ENCODE peak calls at places on chromosomes 13 and 19, in eight cellular contexts. W is thoracic aorta, C is substantia nigra, B is uterus, H is GM23338, S is left lung, X is colonic mucosa, T is cardiac muscle cell. K is an unnamed sample.
A peak's percentile ranks its signal among the peaks of the same experiment; 100 is the strongest.

GRCh38 chr13:99308481-99309087 is 1.4 kb upstream of the GPR183 start:
- DNase-seq in T (no peak), C (no peak), B (no peak), S (no peak), X (no peak), H (no peak), W (no peak), K (no peak)

GRCh38 chr13:109293166-109293565 is 493.2 kb downstream of the IRS2 start:
- DNase-seq in C (no peak), X (no peak), W (no peak), S (no peak), B (no peak), T (no peak), H (no peak), K (no peak)

GRCh38 chr13:109162248-109163051 is 533.0 kb downstream of the MYO16 start:
- DNase-seq in C (no peak), W (no peak), X (no peak), B (no peak), T (no peak), H (no peak), S (no peak), K (peak; percentile 91)

GRCh38 chr19:22918221-22918620 is 84.8 kb downstream of the ZNF728 start:
- DNase-seq in C (no peak), X (no peak), H (no peak), T (no peak), S (no peak), B (no peak), W (no peak), K (no peak)

GRCh38 chr13:28056970-28057712 is 43.2 kb downstream of the FLT3 start:
- DNase-seq in T (no peak), H (no peak), W (no peak), B (no peak), S (no peak), C (no peak), X (no peak), K (no peak)

GRCh38 chr19:38877781-38878574 is at the start of gene RINL:
- DNase-seq in W (no peak), X (peak; percentile 49), C (no peak), B (no peak), H (peak; percentile 43), S (peak; percentile 83), T (no peak), K (no peak)

GRCh38 chr13:108214511-108215383 is 589 bp downstream of the LIG4 start:
- DNase-seq in X (peak; percentile 19), T (peak; percentile 47), H (peak; percentile 60), S (peak; percentile 55), W (no peak), B (no peak), C (peak; percentile 24), K (no peak)

GRCh38 chr19:58553799-58554493 is 959 bp downstream of the CHMP2A start:
- DNase-seq in C (no peak), H (no peak), S (no peak), T (no peak), X (no peak), B (no peak), W (no peak), K (no peak)

GRCh38 chr13:68995972-68996670 is 1111.5 kb upstream of the ATXN8OS start:
- DNase-seq in W (no peak), C (no peak), X (no peak), T (no peak), H (peak; percentile 10), S (no peak), B (no peak), K (no peak)

GRCh38 chr13:98842858-98843481 is 90.5 kb upstream of the SLC15A1 start:
- DNase-seq in X (peak; percentile 72), B (peak; percentile 56), T (peak; percentile 80), H (peak; percentile 89), S (no peak), W (no peak), C (peak; percentile 55), K (peak; percentile 6)

GRCh38 chr19:31600731-31601295 is 251.6 kb upstream of the TSHZ3 start:
- DNase-seq in W (no peak), C (no peak), H (no peak), T (no peak), B (no peak), S (no peak), X (no peak), K (no peak)

GRCh38 chr13:24194447-24194846 is 33.9 kb downstream of the SPATA13 start:
- DNase-seq in T (no peak), B (no peak), H (no peak), W (no peak), X (no peak), C (no peak), S (no peak), K (no peak)

GRCh38 chr19:46659151-46660007 is 1.6 kb downstream of the DACT3 start:
- DNase-seq in H (peak; percentile 78), T (peak; percentile 91), C (peak; percentile 32), W (no peak), B (peak; percentile 67), S (peak; percentile 81), X (peak; percentile 38), K (no peak)

GRCh38 chr13:71722206-71722605 is 144.8 kb downstream of the DACH1 start:
- DNase-seq in T (no peak), B (no peak), H (no peak), C (no peak), W (no peak), S (no peak), X (no peak), K (no peak)

GRCh38 chr13:75636339-75637095 is 387 bp downstream of the LMO7 start:
- DNase-seq in H (peak; percentile 70), X (peak; percentile 31), W (no peak), B (peak; percentile 16), T (peak; percentile 10), S (peak; percentile 88), C (no peak), K (no peak)

GRCh38 chr19:3499738-3500428 is 591 bp downstream of the DOHH start:
- DNase-seq in C (no peak), X (no peak), S (peak; percentile 51), B (no peak), T (no peak), H (peak; percentile 42), W (no peak), K (no peak)
- H3K27ac ChIP-seq in C (peak overlapping the region; percentile 100), X (peak overlapping the region; percentile 36), S (peak overlapping the region; percentile 84), B (peak overlapping the region; percentile 88), T (peak overlapping the region; percentile 96), H (peak overlapping the region; percentile 86), W (peak overlapping the region; percentile 76), K (peak overlapping the region; percentile 81)

DNA sequence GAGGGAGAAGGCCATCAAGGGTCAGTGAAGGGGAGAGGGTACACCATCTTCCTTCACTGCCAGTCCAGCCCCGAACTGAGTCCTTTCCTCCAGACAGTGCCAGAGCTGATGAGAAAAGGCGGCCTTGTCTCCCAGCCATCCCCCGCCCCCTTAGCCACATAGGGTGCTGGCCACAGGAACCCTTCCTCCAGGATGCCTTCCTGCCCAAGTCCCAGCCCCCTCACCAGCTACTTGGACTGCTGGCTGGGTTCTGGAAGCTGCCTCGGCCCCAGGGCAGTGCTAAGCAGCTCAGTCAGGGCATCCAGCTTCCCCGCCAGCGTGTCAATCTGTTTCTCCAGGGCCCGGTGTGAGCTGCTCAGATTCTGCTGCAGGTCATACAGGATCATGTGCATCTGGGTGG is 12.6 kb upstream of the SMG9 start:
- DNase-seq in X (no peak), C (no peak), B (no peak), T (no peak), W (no peak), S (no peak), H (no peak), K (no peak)
- H3K27ac ChIP-seq in X (no peak overlapping the region), C (no peak overlapping the region), B (no peak overlapping the region), T (no peak overlapping the region), W (no peak overlapping the region), S (no peak overlapping the region), H (no peak overlapping the region), K (no peak overlapping the region)

GRCh38 chr19:1136918-1137317 is 33.1 kb downstream of the GPX4 start:
- DNase-seq in C (no peak), T (no peak), X (no peak), B (no peak), W (no peak), H (no peak), S (no peak), K (no peak)

GRCh38 chr19:1140673-1141072 is 33.4 kb downstream of the SBNO2 start:
- DNase-seq in B (no peak), T (no peak), X (no peak), W (no peak), H (no peak), S (peak; percentile 77), C (no peak), K (no peak)

GRCh38 chr19:1140272-1140671 is 33.8 kb downstream of the SBNO2 start:
- DNase-seq in S (peak; percentile 71), T (no peak), B (no peak), C (no peak), X (no peak), W (no peak), H (no peak), K (no peak)

GRCh38 chr19:1138121-1138520 is 34.3 kb downstream of the GPX4 start:
- DNase-seq in H (no peak), T (no peak), B (no peak), C (no peak), S (no peak), X (no peak), W (no peak), K (no peak)

DNA sequence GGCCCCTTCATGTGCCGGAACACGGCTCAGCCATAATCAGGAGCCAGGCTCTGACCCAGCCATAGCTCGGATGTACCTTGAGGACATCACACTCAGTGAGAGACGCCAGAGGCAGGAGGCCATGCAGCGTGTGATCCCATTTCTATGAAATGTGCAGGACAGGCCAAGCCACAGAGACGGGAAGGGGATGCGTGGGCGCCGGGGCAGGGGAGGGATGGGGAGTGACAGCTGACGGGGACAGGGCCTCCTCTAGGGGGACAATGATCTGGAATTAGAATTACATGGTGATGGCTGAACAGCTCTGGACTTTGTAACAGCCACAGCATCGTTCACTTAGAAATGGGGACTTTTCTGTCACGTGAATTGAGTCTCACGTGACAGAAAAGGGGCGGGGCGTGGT is 34.9 kb downstream of the SBNO2 start:
- DNase-seq in X (no peak), H (no peak), C (no peak), T (no peak), S (no peak), B (no peak), W (no peak), K (no peak)
- H3K27ac ChIP-seq in X (no peak overlapping the region), H (no peak overlapping the region), C (no peak overlapping the region), T (no peak overlapping the region), S (no peak overlapping the region), B (no peak overlapping the region), W (no peak overlapping the region), K (no peak overlapping the region)

DNA sequence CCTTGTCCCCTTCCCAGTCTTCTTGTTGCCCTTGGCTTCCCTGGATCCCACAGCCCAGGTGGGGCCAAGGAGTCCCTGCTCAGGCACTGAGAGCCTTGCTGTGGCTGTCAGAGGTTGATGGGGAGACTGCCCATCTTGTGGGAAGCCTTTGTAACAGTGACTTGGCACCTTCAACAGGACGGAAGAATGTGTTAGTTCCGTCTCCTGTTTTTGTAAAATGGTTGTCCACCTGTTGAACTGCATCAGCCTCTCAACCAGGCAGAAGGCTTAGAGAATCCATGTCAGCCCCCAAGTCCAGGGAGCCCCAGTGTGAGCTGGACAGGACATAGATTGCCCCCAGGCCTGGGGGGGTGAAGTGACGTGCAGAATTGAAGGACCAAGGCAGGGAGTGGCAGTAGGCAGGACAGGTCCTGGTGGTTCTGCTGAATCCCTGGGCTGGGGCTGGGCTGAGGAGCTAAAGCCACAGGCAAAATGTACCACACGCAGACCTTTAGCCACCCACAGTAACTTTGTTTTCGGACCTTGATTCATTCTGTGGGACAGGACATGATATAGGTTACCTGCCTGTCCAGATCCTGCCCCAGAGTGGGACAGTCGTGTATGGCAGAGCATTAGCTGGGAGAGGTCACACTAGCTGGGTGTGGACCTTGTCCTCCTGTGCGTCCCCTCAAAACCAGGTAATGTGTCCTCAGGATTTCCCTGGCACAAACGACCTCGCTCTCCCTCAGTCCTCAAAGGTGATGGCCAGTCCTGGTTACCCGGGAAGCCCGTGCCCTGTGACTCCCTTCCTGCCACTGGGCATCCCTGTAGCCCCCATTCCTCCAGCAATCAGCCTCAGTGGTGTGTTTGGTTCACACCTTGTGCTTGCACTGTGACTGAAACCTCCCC is 47.0 kb downstream of the GATAD2A start:
- DNase-seq in B (no peak), C (no peak), W (no peak), T (no peak), H (no peak), S (no peak), X (no peak), K (no peak)
- H3K27ac ChIP-seq in B (no peak overlapping the region), C (no peak overlapping the region), W (no peak overlapping the region), T (peak overlapping the region; percentile 12), H (peak overlapping the region; percentile 32), S (no peak overlapping the region), X (peak overlapping the region; percentile 71), K (no peak overlapping the region)

K was measured in epithelial cell of prostate.